ENCODE peak calls at places on chromosomes 5 and 9, in ten cellular contexts. K is H1, T is GM12878, G is K562, R is breast epithelium, J is uterus, A is heart left ventricle, O is prostate gland, X is spleen, Z is IMR-90. L is an unnamed sample. For H3K36me3, the result is how much of the 10 kb centered on the place peaks cover.

GRCh38 chr9:1919229-1919628 is 95.9 kb upstream of the SMARCA2 start:
- DNase-seq in K (no peak), T (no peak), G (no peak), R (no peak), J (no peak), A (no peak), O (no peak), X (no peak), Z (no peak), L (no peak)

GRCh38 chr5:27568811-27569210 is 530.4 kb upstream of the CDH9 start:
- DNase-seq in K (no peak), T (no peak), G (no peak), R (no peak), J (no peak), A (no peak), O (no peak), X (no peak), Z (no peak), L (no peak)

GRCh38 chr5:154320690-154321089 is 125.1 kb upstream of the SAP30L start:
- DNase-seq in K (no peak), T (no peak), G (no peak), R (no peak), J (no peak), A (peak), O (no peak), X (no peak), Z (peak), L (peak)

GRCh38 chr5:57791875-57792274 is 309.3 kb upstream of the ACTBL2 start:
- DNase-seq in K (no peak), T (no peak), G (no peak), R (no peak), J (no peak), A (no peak), O (no peak), X (no peak), Z (no peak), L (no peak)

GRCh38 chr5:80193421-80193820 is 62.4 kb downstream of the SERINC5 start:
- DNase-seq in K (no peak), T (no peak), G (no peak), R (no peak), J (no peak), A (no peak), O (no peak), X (no peak), Z (no peak), L (no peak)

GRCh38 chr9:98178874-98179850 is 13.3 kb downstream of the CORO2A start:
- DNase-seq in K (no peak), T (no peak), G (no peak), R (no peak), J (no peak), A (no peak), O (no peak), X (peak), Z (no peak), L (no peak)

GRCh38 chr9:37239224-37239859 is 119.0 kb downstream of the ZCCHC7 start:
- DNase-seq in K (no peak), T (no peak), G (no peak), R (no peak), J (no peak), A (no peak), O (no peak), X (no peak), Z (no peak), L (no peak)

GRCh38 chr9:19946446-19947109 is 157.7 kb upstream of the SLC24A2 start:
- DNase-seq in K (no peak), T (no peak), G (no peak), R (no peak), J (no peak), A (no peak), O (no peak), X (no peak), Z (peak), L (no peak)

GRCh38 chr5:104751969-104752368 is 1189.4 kb upstream of the NUDT12 start:
- DNase-seq in K (no peak), T (no peak), G (no peak), R (no peak), J (no peak), A (no peak), O (no peak), X (no peak), Z (no peak), L (no peak)

GRCh38 chr5:143887901-143888648 is 76.1 kb downstream of the HMHB1 start:
- DNase-seq in K (no peak), T (no peak), G (no peak), R (no peak), J (no peak), A (no peak), O (no peak), X (no peak), Z (peak), L (no peak)

GRCh38 chr9:127388037-127388855 is 8.7 kb upstream of the SLC2A8 start:
- DNase-seq in K (no peak), T (peak), G (no peak), R (no peak), J (peak), A (peak), O (no peak), X (peak), Z (peak), L (no peak)

GRCh38 chr5:138981606-138982005 is 106.5 kb upstream of the LRRTM2 start:
- DNase-seq in K (no peak), T (no peak), G (no peak), R (no peak), J (no peak), A (no peak), O (no peak), X (no peak), Z (no peak), L (no peak)

GRCh38 chr5:145587308-145588071 is 247.7 kb downstream of the PRELID2 start:
- DNase-seq in K (no peak), T (no peak), G (no peak), R (no peak), J (no peak), A (no peak), O (no peak), X (no peak), Z (peak), L (no peak)

GRCh38 chr9:93223241-93224180 is 39.6 kb downstream of the WNK2 start:
- DNase-seq in K (no peak), T (no peak), G (no peak), R (no peak), J (no peak), A (peak), O (peak), X (no peak), Z (peak), L (no peak)

GRCh38 chr9:36866840-36867239 is 167.2 kb downstream of the PAX5 start:
- DNase-seq in K (no peak), T (no peak), G (peak), R (no peak), J (no peak), A (no peak), O (no peak), X (peak), Z (no peak), L (no peak)

GRCh38 chr5:131760793-131761192 is 36.0 kb downstream of the FNIP1 start:
- DNase-seq in K (no peak), T (no peak), G (no peak), R (no peak), J (no peak), A (no peak), O (no peak), X (no peak), Z (no peak), L (no peak)

GRCh38 chr9:18614651-18615050 is 140.7 kb downstream of the ADAMTSL1 start:
- DNase-seq in K (no peak), T (no peak), G (no peak), R (no peak), J (no peak), A (no peak), O (no peak), X (no peak), Z (no peak), L (no peak)

GRCh38 chr9:20238921-20239320 is 383.4 kb downstream of the MLLT3 start:
- DNase-seq in K (no peak), T (no peak), G (no peak), R (no peak), J (no peak), A (no peak), O (no peak), X (no peak), Z (no peak), L (no peak)

GRCh38 chr9:89402695-89403427 is 84.6 kb downstream of the SECISBP2 start:
- DNase-seq in K (no peak), T (no peak), G (no peak), R (no peak), J (no peak), A (no peak), O (no peak), X (peak), Z (no peak), L (no peak)

GRCh38 chr5:52838306-52839015 is 50.7 kb downstream of the ITGA1 start:
- DNase-seq in K (no peak), T (no peak), G (no peak), R (no peak), J (no peak), A (no peak), O (no peak), X (no peak), Z (peak), L (no peak)

GRCh38 chr5:100505984-100506670 is 29.0 kb upstream of the FAM174A start:
- DNase-seq in K (no peak), T (no peak), G (no peak), R (no peak), J (no peak), A (no peak), O (no peak), X (no peak), Z (peak), L (no peak)

GRCh38 chr5:55993628-55994501 is 898 bp downstream of the IL6ST start:
- DNase-seq in K (no peak), T (no peak), G (no peak), R (no peak), J (no peak), A (no peak), O (no peak), X (no peak), Z (no peak), L (no peak)

GRCh38 chr9:19683715-19684114 is 105.1 kb downstream of the SLC24A2 start:
- DNase-seq in K (no peak), T (no peak), G (no peak), R (no peak), J (no peak), A (no peak), O (no peak), X (no peak), Z (no peak), L (no peak)

GRCh38 chr5:181243521-181244307 is at the start of gene RACK1:
- DNase-seq in K (no peak), T (peak), G (peak), R (peak), J (peak), A (peak), O (peak), X (peak), Z (peak), L (peak)

GRCh38 chr5:1764606-1764960 is 35.1 kb downstream of the MRPL36 start:
- DNase-seq in K (no peak), T (no peak), G (no peak), R (no peak), J (peak), A (no peak), O (no peak), X (peak), Z (no peak), L (no peak)

GRCh38 chr5:171445910-171446516 is 26.6 kb downstream of the FGF18 start:
- DNase-seq in K (no peak), T (no peak), G (no peak), R (no peak), J (peak), A (peak), O (no peak), X (no peak), Z (peak), L (no peak)

GRCh38 chr9:87812375-87813118 is 70.1 kb upstream of the SPATA31E1 start:
- DNase-seq in K (no peak), T (no peak), G (peak), R (no peak), J (no peak), A (no peak), O (peak), X (no peak), Z (peak), L (no peak)

GRCh38 chr5:100905259-100905914 is 2.3 kb upstream of the ST8SIA4 start:
- DNase-seq in K (no peak), T (no peak), G (no peak), R (no peak), J (no peak), A (no peak), O (no peak), X (no peak), Z (no peak), L (no peak)

GRCh38 chr5:24742334-24742733 is 97.6 kb upstream of the CDH10 start:
- DNase-seq in K (no peak), T (no peak), G (no peak), R (no peak), J (no peak), A (no peak), O (no peak), X (no peak), Z (no peak), L (no peak)

GRCh38 chr5:84287964-84288363 is 96.7 kb downstream of the EDIL3 start:
- DNase-seq in K (no peak), T (peak), G (no peak), R (no peak), J (no peak), A (no peak), O (no peak), X (no peak), Z (peak), L (no peak)

GRCh38 chr5:120228262-120229031 is 235.7 kb upstream of the PRR16 start:
- DNase-seq in K (no peak), T (no peak), G (no peak), R (no peak), J (no peak), A (no peak), O (no peak), X (no peak), Z (no peak), L (no peak)

GRCh38 chr5:88979717-88980116 is 96.7 kb upstream of the MEF2C start:
- DNase-seq in K (no peak), T (no peak), G (no peak), R (no peak), J (no peak), A (no peak), O (no peak), X (no peak), Z (no peak), L (no peak)

GRCh38 chr5:150309101-150309897 is 6.6 kb upstream of the ARSI start:
- DNase-seq in K (no peak), T (no peak), G (no peak), R (no peak), J (no peak), A (no peak), O (no peak), X (no peak), Z (no peak), L (no peak)

GRCh38 chr5:143063175-143063970 is 293.2 kb downstream of the ARHGAP26 start:
- DNase-seq in K (no peak), T (no peak), G (no peak), R (peak), J (peak), A (peak), O (peak), X (no peak), Z (peak), L (peak)

DNA sequence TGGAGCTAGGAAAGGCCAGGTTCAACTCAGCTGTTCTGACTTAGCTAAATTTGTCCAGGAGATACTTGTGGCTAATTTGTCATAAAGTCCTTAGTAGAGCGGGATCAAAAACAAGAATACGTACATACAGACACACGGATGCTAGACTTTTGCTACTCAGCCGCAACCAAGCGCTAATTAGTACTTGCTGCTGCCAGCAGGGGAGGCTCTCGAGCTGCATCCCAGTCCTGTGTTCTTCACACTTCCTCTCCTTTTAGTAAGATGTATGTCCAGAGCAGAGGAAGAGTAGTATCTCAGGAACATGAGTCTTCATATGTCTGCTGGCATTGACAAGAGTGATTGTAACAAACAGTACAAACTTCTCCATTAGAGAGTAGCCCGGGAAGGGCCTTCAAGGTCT is 58.3 kb downstream of the CYFIP2 start:
- DNase-seq in K (no peak), T (no peak), G (peak), R (no peak), J (no peak), A (no peak), O (no peak), X (no peak), Z (no peak), L (no peak)
- TF ChIP-seq CTCF in K (peak), T (peak), G (peak), R (no peak), J (no peak), A (no peak), O (no peak), X (no peak), Z (peak), L (no peak)

DNA sequence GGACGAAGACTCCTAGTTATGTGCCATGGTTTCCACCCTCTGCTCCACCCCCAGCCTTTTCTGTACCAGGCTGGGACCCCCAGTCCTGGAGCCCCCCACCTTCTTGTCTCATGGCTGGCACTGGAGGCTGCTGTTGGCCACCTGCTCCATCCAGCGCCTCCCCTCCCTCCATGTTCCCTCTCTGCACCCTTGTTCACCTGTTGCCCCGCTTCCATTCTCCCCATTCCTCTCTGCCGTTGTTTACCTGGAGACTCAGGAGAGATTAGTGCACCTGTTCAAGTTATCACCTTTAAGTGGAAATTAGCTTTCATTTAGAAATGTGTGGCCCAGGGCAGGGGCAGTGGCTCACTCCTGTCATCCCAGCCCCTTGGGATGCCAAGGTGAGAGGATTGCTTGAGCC is 7.2 kb downstream of the NTMT1 start:
- DNase-seq in K (no peak), T (no peak), G (no peak), R (no peak), J (no peak), A (no peak), O (no peak), X (no peak), Z (no peak), L (no peak)
- H3K36me3 ChIP-seq in K (half or more), T (under half), G (half or more), R (under half), J (under half), A (under half), O (under half), X (under half), Z (half or more), L (under half)

DNA sequence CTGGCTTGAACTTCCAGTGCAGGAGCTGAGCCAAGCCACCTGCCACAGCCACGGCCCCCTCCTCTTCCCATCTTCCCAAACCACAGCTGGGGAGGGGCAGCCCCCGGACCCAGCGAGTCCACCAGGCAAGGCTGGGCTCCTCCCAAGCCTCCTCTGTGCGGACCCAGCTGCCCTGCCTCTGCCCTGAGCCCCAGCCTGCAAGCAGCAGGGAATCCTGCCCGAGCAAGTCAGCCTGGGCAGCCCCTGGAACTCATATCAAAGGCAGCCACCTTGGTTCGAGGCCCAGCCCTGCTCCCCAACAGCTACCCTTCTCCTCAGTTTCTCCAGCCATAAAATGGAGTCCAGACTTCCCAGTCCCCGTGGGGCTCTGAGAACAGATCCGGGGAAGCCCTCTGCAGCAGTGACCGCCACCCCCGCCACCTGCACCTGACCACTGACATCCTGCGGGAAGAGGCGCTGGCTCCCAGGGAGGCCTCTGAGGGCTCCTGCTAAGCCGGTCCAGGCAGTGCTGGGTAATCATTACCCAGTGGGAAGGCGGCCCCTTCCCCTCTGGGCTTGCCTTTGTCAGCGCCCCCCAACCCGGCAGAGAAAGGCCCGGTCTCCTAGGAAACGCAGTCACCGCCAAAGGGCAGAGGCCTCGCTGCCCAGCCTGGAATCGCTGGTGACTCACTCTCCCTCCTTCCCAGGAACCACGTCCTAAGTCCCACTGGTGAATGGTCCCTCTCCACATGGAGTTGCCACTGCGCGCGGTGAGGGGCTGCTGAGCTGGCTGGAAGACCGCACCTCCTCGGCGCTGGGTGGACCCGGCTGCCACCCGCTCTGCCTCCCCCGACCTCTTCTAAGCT is 1.5 kb downstream of the VAV2 start:
- DNase-seq in K (no peak), T (no peak), G (no peak), R (no peak), J (no peak), A (peak), O (no peak), X (peak), Z (peak), L (no peak)
- TF ChIP-seq POLR2A in K (no peak), T (no peak), G (no peak), R (no peak), J (no peak), A (no peak), O (no peak), X (no peak), Z (peak), L (no peak)

DNA sequence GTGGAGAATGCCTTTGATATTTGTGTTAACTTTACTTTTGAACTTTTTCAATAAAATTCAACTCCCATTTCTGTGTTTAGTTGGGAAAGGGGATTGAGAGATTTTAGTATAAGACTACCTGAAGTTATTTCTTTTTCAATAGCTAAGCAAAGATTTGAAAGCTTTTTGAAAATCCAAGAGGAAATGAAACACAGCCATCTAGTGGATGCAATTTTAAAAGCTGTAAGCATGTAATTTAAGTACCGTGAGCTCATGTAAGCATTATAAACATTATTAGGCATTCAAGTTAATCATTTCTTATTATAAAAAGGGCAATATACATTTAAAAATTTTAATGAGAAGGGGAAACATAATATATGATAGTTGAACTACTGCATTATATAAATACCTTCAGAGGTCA is 69.8 kb downstream of the CCDC171 start:
- DNase-seq in K (no peak), T (no peak), G (no peak), R (no peak), J (no peak), A (no peak), O (no peak), X (no peak), Z (peak), L (no peak)
- TF ChIP-seq CTCF in K (peak), T (no peak), G (no peak), R (no peak), J (no peak), A (peak), O (no peak), X (no peak), Z (peak), L (no peak)

GRCh38 chr5:149205625-149206523 is 64.6 kb downstream of the ABLIM3 start:
- DNase-seq in K (no peak), T (no peak), G (no peak), R (no peak), J (peak), A (peak), O (no peak), X (no peak), Z (peak), L (peak)
- H3K36me3 ChIP-seq in K (under half), T (under half), G (under half), R (under half), J (under half), A (under half), O (under half), X (under half), Z (under half), L (under half)